ENCODE peak calls at places on chromosomes 11 and 22, in eight cellular contexts. P, A, F, B, U, C, T and N are unnamed samples.

GRCh38 chr11:36492724-36493304 is 17.3 kb downstream of the TRAF6 start:
- DNase-seq in U (no peak), B (no peak), P (peak), F (no peak), A (no peak), C (peak), T (no peak), N (no peak)

GRCh38 chr11:86176165-86176884 is 68.2 kb upstream of the EED start:
- DNase-seq in U (no peak), P (no peak), A (no peak), C (peak), B (no peak), F (no peak), T (no peak), N (no peak)

GRCh38 chr11:69912911-69913451 is 93.8 kb upstream of the FGF3 start:
- DNase-seq in C (peak), T (no peak), B (no peak), A (peak), U (no peak), F (no peak), P (no peak), N (no peak)

GRCh38 chr22:49377306-49377705 is 450.4 kb downstream of the BRD1 start:
- DNase-seq in T (peak), P (no peak), C (no peak), B (no peak), U (peak), A (no peak), F (no peak), N (no peak)

GRCh38 chr11:46047520-46047919 is 73.7 kb downstream of the PHF21A start:
- DNase-seq in P (no peak), A (no peak), B (no peak), U (no peak), T (no peak), C (no peak), F (no peak), N (no peak)

GRCh38 chr11:74444173-74444832 is 23.0 kb downstream of the KCNE3 start:
- DNase-seq in F (no peak), P (no peak), U (no peak), T (no peak), B (no peak), A (no peak), C (no peak), N (no peak)

GRCh38 chr11:114819028-114819427 is 140.7 kb downstream of the NXPE2 start:
- DNase-seq in A (no peak), F (no peak), C (no peak), U (no peak), P (no peak), T (no peak), B (no peak), N (no peak)

GRCh38 chr11:72641900-72642814 is 32.1 kb downstream of the PDE2A start:
- DNase-seq in P (peak), B (no peak), C (no peak), A (peak), F (no peak), U (no peak), T (no peak), N (peak)

GRCh38 chr11:124746621-124747243 is 5.3 kb downstream of the VSIG2 start:
- DNase-seq in B (peak), P (no peak), U (peak), C (peak), T (no peak), A (peak), F (no peak), N (peak)

GRCh38 chr11:120131941-120132644 is 5.8 kb downstream of the TRIM29 start:
- DNase-seq in A (peak), U (no peak), T (peak), F (no peak), B (peak), C (no peak), P (no peak), N (no peak)

GRCh38 chr22:46011627-46012181 is 34.7 kb upstream of the WNT7B start:
- DNase-seq in U (no peak), T (no peak), A (no peak), P (no peak), B (no peak), F (no peak), C (no peak), N (no peak)

GRCh38 chr11:118295834-118296454 is 8.6 kb upstream of the CD3E start:
- DNase-seq in P (peak), F (no peak), T (no peak), U (no peak), A (no peak), C (no peak), B (no peak), N (no peak)

GRCh38 chr22:27327497-27327896 is 474.1 kb downstream of the MN1 start:
- DNase-seq in B (no peak), T (peak), A (no peak), F (no peak), C (no peak), P (no peak), U (no peak), N (no peak)

DNA sequence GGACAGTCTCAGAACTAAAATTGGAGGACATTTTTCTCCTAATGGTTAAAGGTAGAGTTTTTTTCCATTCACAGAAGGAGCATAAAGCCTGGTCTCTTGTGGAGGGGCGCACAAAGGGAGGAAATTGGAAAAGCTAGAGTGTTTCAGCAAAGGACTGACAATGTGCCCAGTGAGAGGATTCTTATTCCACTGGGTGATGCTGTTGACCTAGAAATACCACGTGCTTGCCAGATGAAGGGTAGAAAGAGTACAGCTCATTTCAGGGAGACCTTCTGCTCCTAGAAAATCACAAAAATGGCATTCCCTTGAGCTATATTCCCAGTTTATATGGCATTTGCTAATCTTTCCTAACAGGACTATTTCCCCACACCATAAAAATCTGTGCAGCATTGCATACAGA is 21.1 kb downstream of the MS4A6E start:
- DNase-seq in U (no peak), C (no peak), F (no peak), B (no peak), P (no peak), T (no peak), A (no peak), N (no peak)
- TF ChIP-seq CTCF in U (no peak), C (no peak), F (no peak), B (no peak), P (peak), T (no peak), A (no peak), N (no peak)

DNA sequence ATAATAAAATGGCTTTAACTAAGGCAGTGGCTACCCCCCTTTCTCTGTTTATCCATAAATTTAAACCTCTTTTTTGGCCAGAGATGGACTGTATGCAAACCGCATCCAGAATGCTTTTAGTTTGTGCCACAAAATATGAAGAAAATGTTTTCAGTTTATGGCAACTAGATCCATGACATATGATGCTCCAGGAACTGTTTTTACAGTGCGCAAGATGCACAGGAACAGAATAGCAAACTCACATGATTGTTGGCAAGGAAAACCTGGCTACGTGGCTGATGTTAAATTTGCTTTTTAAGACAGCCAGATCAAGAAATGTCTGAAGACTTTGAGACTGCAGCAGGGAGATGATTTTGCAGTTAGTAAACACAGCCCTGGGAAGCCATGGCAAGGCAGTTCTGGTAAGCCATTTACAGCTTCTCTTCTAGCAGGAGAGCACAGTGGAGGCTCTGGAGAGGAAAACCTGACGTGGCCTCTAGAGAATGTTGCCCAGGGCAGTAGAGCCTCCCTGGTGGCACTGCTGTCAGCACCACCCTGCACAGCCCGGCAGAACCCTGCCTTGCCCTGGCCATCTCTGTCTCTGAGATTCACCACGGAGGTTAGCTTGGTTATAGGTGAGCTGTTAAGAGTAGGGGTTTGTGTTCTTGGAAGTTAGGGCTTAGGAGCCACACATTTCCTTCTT is 69.8 kb upstream of the TNRC6B start:
- DNase-seq in T (no peak), A (no peak), F (no peak), U (no peak), C (peak), B (no peak), P (no peak), N (no peak)
- TF ChIP-seq CTCF in T (no peak), A (no peak), F (no peak), U (no peak), C (no peak), B (no peak), P (no peak), N (no peak)

GRCh38 chr11:61679301-61679700 is 890 bp upstream of the DAGLA start:
- DNase-seq in U (no peak), P (peak), C (no peak), F (no peak), A (no peak), B (no peak), T (no peak), N (no peak)

GRCh38 chr11:61682093-61682732 is 2.0 kb downstream of the DAGLA start:
- DNase-seq in C (no peak), P (peak), U (no peak), T (no peak), A (no peak), F (no peak), B (no peak), N (no peak)

GRCh38 chr11:61683116-61683515 is 2.9 kb downstream of the DAGLA start:
- DNase-seq in P (no peak), T (no peak), U (no peak), A (no peak), C (no peak), B (no peak), F (no peak), N (no peak)

GRCh38 chr11:61680622-61681191 is 516 bp downstream of the DAGLA start:
- DNase-seq in U (no peak), T (no peak), A (no peak), C (no peak), P (no peak), B (no peak), F (no peak), N (no peak)

GRCh38 chr11:61679893-61680621 is at the start of gene DAGLA:
- DNase-seq in T (peak), B (peak), A (peak), U (peak), C (no peak), F (no peak), P (peak), N (peak)
- TF ChIP-seq CTCF in T (peak), B (peak), A (peak), U (peak), C (peak), F (peak), P (peak), N (peak)

GRCh38 chr11:57203882-57204281 is 22.1 kb downstream of the LRRC55 start:
- DNase-seq in C (no peak), P (no peak), T (no peak), F (no peak), A (no peak), B (no peak), U (no peak), N (no peak)
- TF ChIP-seq CTCF in C (no peak), P (no peak), T (no peak), F (no peak), A (no peak), B (no peak), U (no peak), N (no peak)